ENCODE peak calls at places on chromosomes 6 and 20, in four cellular contexts. One of them, this sample, is unnamed.

GRCh38 chr20:57309544-57310115 is 20.0 kb upstream of the SPO11 start:
- DNase-seq in mucosa of descending colon: no peak
- DNase-seq in GM03348: no peak
- DNase-seq in NCI-H774: no peak
- DNase-seq in this sample: no peak

GRCh38 chr6:7243188-7243942 is 69.6 kb downstream of the SSR1 start:
- DNase-seq in NCI-H774: peak
- DNase-seq in mucosa of descending colon: peak
- DNase-seq in GM03348: peak
- DNase-seq in this sample: no peak

GRCh38 chr20:4026093-4026601 is 10.8 kb upstream of the RNF24 start:
- DNase-seq in NCI-H774: no peak
- DNase-seq in GM03348: peak
- DNase-seq in mucosa of descending colon: no peak
- DNase-seq in this sample: no peak

GRCh38 chr6:17585766-17586502 is 14.2 kb upstream of the FAM8A1 start:
- DNase-seq in NCI-H774: no peak
- DNase-seq in GM03348: no peak
- DNase-seq in mucosa of descending colon: peak
- DNase-seq in this sample: no peak

GRCh38 chr20:47019106-47019824 is 124.6 kb downstream of the EYA2 start:
- DNase-seq in mucosa of descending colon: peak
- DNase-seq in GM03348: peak
- DNase-seq in NCI-H774: no peak
- DNase-seq in this sample: no peak

GRCh38 chr20:10040070-10040970 is 5.5 kb downstream of the ANKEF1 start:
- DNase-seq in NCI-H774: no peak
- DNase-seq in GM03348: no peak
- DNase-seq in mucosa of descending colon: no peak
- DNase-seq in this sample: no peak

GRCh38 chr6:135680964-135681913 is 170.3 kb upstream of the PDE7B start:
- DNase-seq in GM03348: no peak
- DNase-seq in NCI-H774: peak
- DNase-seq in mucosa of descending colon: no peak
- DNase-seq in this sample: no peak

GRCh38 chr6:10451828-10452509 is 37.1 kb upstream of the TFAP2A start:
- DNase-seq in GM03348: peak
- DNase-seq in mucosa of descending colon: no peak
- DNase-seq in NCI-H774: no peak
- DNase-seq in this sample: peak

GRCh38 chr6:18528084-18528743 is 141.1 kb downstream of the RNF144B start:
- DNase-seq in NCI-H774: peak
- DNase-seq in mucosa of descending colon: no peak
- DNase-seq in GM03348: peak
- DNase-seq in this sample: no peak

GRCh38 chr6:153003294-153003645 is 761 bp upstream of the MTRF1L start:
- DNase-seq in mucosa of descending colon: peak
- DNase-seq in NCI-H774: peak
- DNase-seq in GM03348: peak
- DNase-seq in this sample: no peak

GRCh38 chr6:108666656-108667260 is 106.0 kb downstream of the FOXO3 start:
- DNase-seq in GM03348: no peak
- DNase-seq in mucosa of descending colon: no peak
- DNase-seq in NCI-H774: no peak
- DNase-seq in this sample: no peak